ENCODE peak calls at places on chromosomes 3 and 15, in nine cellular contexts. P is substantia nigra, W is M059J, Z is sciatic nerve, J is AG10803, T is anterior cingulate cortex, R is fibroblast of the aortic adventitia, B is skeletal muscle cell, X is ELR. H is an unnamed sample.

GRCh38 chr3:46495901-46496456 is 1.8 kb upstream of the RTP3 start:
- DNase-seq in P (no peak), W (peak), Z (no peak), J (peak), T (no peak), R (peak), B (peak), X (peak), H (peak)

GRCh38 chr3:169029674-169030285 is 633.7 kb downstream of the MECOM start:
- DNase-seq in P (no peak), W (no peak), Z (no peak), J (no peak), T (no peak), R (no peak), B (no peak), X (no peak), H (no peak)

GRCh38 chr3:23385327-23385726 is 182.2 kb downstream of the UBE2E2 start:
- DNase-seq in P (no peak), W (no peak), Z (no peak), J (no peak), T (no peak), R (no peak), B (no peak), X (no peak), H (no peak)

GRCh38 chr3:183664913-183665381 is 29.5 kb downstream of the KLHL24 start:
- DNase-seq in P (no peak), W (peak), Z (no peak), J (peak), T (no peak), R (peak), B (peak), X (peak), H (peak)

GRCh38 chr3:82586414-82586813 is 825.0 kb upstream of the GBE1 start:
- DNase-seq in P (no peak), W (no peak), Z (no peak), J (no peak), T (no peak), R (no peak), B (no peak), X (no peak), H (no peak)

GRCh38 chr3:185150561-185150960 is 2.3 kb downstream of the C3orf70 start:
- DNase-seq in P (no peak), W (no peak), Z (no peak), J (no peak), T (no peak), R (no peak), B (no peak), X (no peak), H (no peak)

GRCh38 chr15:60961541-60961940 is 267.6 kb downstream of the RORA start:
- DNase-seq in P (no peak), W (no peak), Z (no peak), J (no peak), T (no peak), R (no peak), B (no peak), X (no peak), H (no peak)

GRCh38 chr15:93088981-93089854 is at the start of gene RGMA:
- DNase-seq in P (no peak), W (no peak), Z (peak), J (no peak), T (no peak), R (no peak), B (no peak), X (no peak), H (no peak)

GRCh38 chr3:134282659-134283047 is 32.0 kb upstream of the RYK start:
- DNase-seq in P (no peak), W (no peak), Z (no peak), J (no peak), T (no peak), R (no peak), B (no peak), X (no peak), H (no peak)

GRCh38 chr3:151085227-151085888 is at the start of gene MED12L:
- DNase-seq in P (no peak), W (peak), Z (peak), J (peak), T (peak), R (peak), B (peak), X (peak), H (peak)

GRCh38 chr15:62904511-62904910 is 138.0 kb upstream of the TPM1 start:
- DNase-seq in P (no peak), W (no peak), Z (no peak), J (no peak), T (no peak), R (peak), B (no peak), X (no peak), H (no peak)

GRCh38 chr3:120472121-120472844 is 21.5 kb upstream of the FSTL1 start:
- DNase-seq in P (no peak), W (peak), Z (no peak), J (peak), T (no peak), R (no peak), B (no peak), X (peak), H (peak)

GRCh38 chr15:68542771-68543544 is 35.8 kb upstream of the CORO2B start:
- DNase-seq in P (no peak), W (peak), Z (no peak), J (peak), T (no peak), R (peak), B (peak), X (peak), H (peak)

GRCh38 chr3:44125882-44126281 is 115.8 kb upstream of the TOPAZ1 start:
- DNase-seq in P (no peak), W (peak), Z (no peak), J (peak), T (no peak), R (peak), B (no peak), X (no peak), H (peak)

GRCh38 chr3:118801899-118802298 is 232.7 kb downstream of the IGSF11 start:
- DNase-seq in P (no peak), W (no peak), Z (no peak), J (no peak), T (no peak), R (no peak), B (no peak), X (no peak), H (no peak)

GRCh38 chr3:34260266-34260990 is 462.0 kb downstream of the PDCD6IP start:
- DNase-seq in P (no peak), W (peak), Z (peak), J (peak), T (peak), R (peak), B (no peak), X (peak), H (peak)

GRCh38 chr3:197792019-197792647 is 1.1 kb downstream of the LRCH3 start:
- DNase-seq in P (no peak), W (peak), Z (no peak), J (peak), T (no peak), R (peak), B (no peak), X (peak), H (peak)

GRCh38 chr3:16884748-16885587 is at the start of gene PLCL2:
- DNase-seq in P (no peak), W (peak), Z (peak), J (peak), T (peak), R (peak), B (no peak), X (peak), H (peak)

GRCh38 chr3:137105277-137105977 is 147.6 kb downstream of the IL20RB start:
- DNase-seq in P (no peak), W (peak), Z (no peak), J (peak), T (peak), R (peak), B (peak), X (peak), H (peak)

H was measured in EL.